ENCODE peak calls at places on chromosomes 4 and X, in ten cellular contexts. One of them, this sample, is unnamed.

GRCh38 chr4:108078024-108078733 is 88.5 kb downstream of the HADH start:
- DNase-seq in endodermal cell: no peak
- DNase-seq in IMR-90: no peak
- DNase-seq in cardiac muscle cell: no peak
- DNase-seq in H9: no peak
- DNase-seq in AG04450: no peak
- DNase-seq in HepG2: no peak
- DNase-seq in small intestine: no peak
- DNase-seq in kidney: no peak
- DNase-seq in lower lobe of right lung: no peak
- DNase-seq in this sample: no peak

GRCh38 chr4:8394125-8394524 is 46.4 kb downstream of the ACOX3 start:
- DNase-seq in endodermal cell: no peak
- DNase-seq in IMR-90: peak; percentile 31
- DNase-seq in cardiac muscle cell: no peak
- DNase-seq in H9: no peak
- DNase-seq in AG04450: no peak
- DNase-seq in HepG2: no peak
- DNase-seq in small intestine: no peak
- DNase-seq in kidney: peak; percentile 89
- DNase-seq in lower lobe of right lung: no peak
- DNase-seq in this sample: no peak

GRCh38 chr4:3267576-3268394 is 18.8 kb downstream of the MSANTD1 start:
- DNase-seq in endodermal cell: peak; percentile 65
- DNase-seq in IMR-90: no peak
- DNase-seq in cardiac muscle cell: no peak
- DNase-seq in H9: no peak
- DNase-seq in AG04450: no peak
- DNase-seq in HepG2: no peak
- DNase-seq in small intestine: no peak
- DNase-seq in kidney: peak; percentile 68
- DNase-seq in lower lobe of right lung: no peak
- DNase-seq in this sample: no peak

GRCh38 chr4:25367004-25367621 is 9.9 kb upstream of the ANAPC4 start:
- DNase-seq in endodermal cell: no peak
- DNase-seq in IMR-90: peak; percentile 59
- DNase-seq in cardiac muscle cell: peak; percentile 60
- DNase-seq in H9: no peak
- DNase-seq in AG04450: peak; percentile 16
- DNase-seq in HepG2: no peak
- DNase-seq in small intestine: peak; percentile 56
- DNase-seq in kidney: no peak
- DNase-seq in lower lobe of right lung: no peak
- DNase-seq in this sample: no peak

GRCh38 chr4:68906238-68907137 is 45.1 kb downstream of the UGT2A3 start:
- DNase-seq in endodermal cell: peak; percentile 74
- DNase-seq in IMR-90: no peak
- DNase-seq in cardiac muscle cell: no peak
- DNase-seq in H9: peak; percentile 65
- DNase-seq in AG04450: no peak
- DNase-seq in HepG2: no peak
- DNase-seq in small intestine: peak; percentile 58
- DNase-seq in kidney: no peak
- DNase-seq in lower lobe of right lung: no peak
- DNase-seq in this sample: no peak

GRCh38 chr4:43816107-43816506 is 632.5 kb downstream of the KCTD8 start:
- DNase-seq in endodermal cell: no peak
- DNase-seq in IMR-90: no peak
- DNase-seq in cardiac muscle cell: peak; percentile 63
- DNase-seq in H9: no peak
- DNase-seq in AG04450: no peak
- DNase-seq in HepG2: no peak
- DNase-seq in small intestine: no peak
- DNase-seq in kidney: no peak
- DNase-seq in lower lobe of right lung: no peak
- DNase-seq in this sample: no peak

GRCh38 chrX:50067435-50068292 is 133.1 kb downstream of the AKAP4 start:
- DNase-seq in endodermal cell: peak; percentile 76
- DNase-seq in IMR-90: peak; percentile 47
- DNase-seq in cardiac muscle cell: peak; percentile 72
- DNase-seq in H9: peak; percentile 70
- DNase-seq in AG04450: no peak
- DNase-seq in HepG2: peak; percentile 66
- DNase-seq in small intestine: peak; percentile 83
- DNase-seq in kidney: no peak
- DNase-seq in lower lobe of right lung: peak; percentile 28
- DNase-seq in this sample: no peak

GRCh38 chr4:86935833-86936721 is 1.3 kb downstream of the AFF1 start:
- DNase-seq in endodermal cell: peak; percentile 91
- DNase-seq in IMR-90: peak; percentile 57
- DNase-seq in cardiac muscle cell: peak; percentile 45
- DNase-seq in H9: peak; percentile 88
- DNase-seq in AG04450: no peak
- DNase-seq in HepG2: peak; percentile 62
- DNase-seq in small intestine: peak; percentile 90
- DNase-seq in kidney: peak; percentile 88
- DNase-seq in lower lobe of right lung: peak; percentile 61
- DNase-seq in this sample: no peak

GRCh38 chr4:119659576-119659975 is 31.0 kb upstream of the PDE5A start:
- DNase-seq in endodermal cell: no peak
- DNase-seq in IMR-90: peak; percentile 94
- DNase-seq in cardiac muscle cell: no peak
- DNase-seq in H9: no peak
- DNase-seq in AG04450: no peak
- DNase-seq in HepG2: peak; percentile 5
- DNase-seq in small intestine: no peak
- DNase-seq in kidney: no peak
- DNase-seq in lower lobe of right lung: no peak
- DNase-seq in this sample: no peak

GRCh38 chr4:177348348-177348747 is 38.7 kb downstream of the NEIL3 start:
- DNase-seq in endodermal cell: no peak
- DNase-seq in IMR-90: no peak
- DNase-seq in cardiac muscle cell: no peak
- DNase-seq in H9: no peak
- DNase-seq in AG04450: no peak
- DNase-seq in HepG2: no peak
- DNase-seq in small intestine: no peak
- DNase-seq in kidney: no peak
- DNase-seq in lower lobe of right lung: no peak
- DNase-seq in this sample: no peak

GRCh38 chr4:139528377-139529005 is 27.5 kb downstream of the SETD7 start:
- DNase-seq in endodermal cell: no peak
- DNase-seq in IMR-90: peak; percentile 96
- DNase-seq in cardiac muscle cell: no peak
- DNase-seq in H9: no peak
- DNase-seq in AG04450: peak; percentile 87
- DNase-seq in HepG2: no peak
- DNase-seq in small intestine: peak; percentile 31
- DNase-seq in kidney: no peak
- DNase-seq in lower lobe of right lung: no peak
- DNase-seq in this sample: no peak

GRCh38 chr4:180106122-180106521 is 2137.1 kb upstream of the TENM3 start:
- DNase-seq in endodermal cell: no peak
- DNase-seq in IMR-90: peak; percentile 23
- DNase-seq in cardiac muscle cell: no peak
- DNase-seq in H9: no peak
- DNase-seq in AG04450: no peak
- DNase-seq in HepG2: no peak
- DNase-seq in small intestine: no peak
- DNase-seq in kidney: no peak
- DNase-seq in lower lobe of right lung: no peak
- DNase-seq in this sample: peak; percentile 3

GRCh38 chrX:119880552-119881437 is 9.2 kb downstream of the NDUFA1 start:
- DNase-seq in endodermal cell: peak; percentile 65
- DNase-seq in IMR-90: peak; percentile 63
- DNase-seq in cardiac muscle cell: peak; percentile 17
- DNase-seq in H9: peak; percentile 46
- DNase-seq in AG04450: no peak
- DNase-seq in HepG2: peak; percentile 45
- DNase-seq in small intestine: peak; percentile 55
- DNase-seq in kidney: no peak
- DNase-seq in lower lobe of right lung: no peak
- DNase-seq in this sample: no peak

GRCh38 chrX:54786972-54787371 is 11.1 kb downstream of the ITIH6 start:
- DNase-seq in endodermal cell: peak; percentile 77
- DNase-seq in IMR-90: no peak
- DNase-seq in cardiac muscle cell: peak; percentile 5
- DNase-seq in H9: peak; percentile 46
- DNase-seq in AG04450: no peak
- DNase-seq in HepG2: no peak
- DNase-seq in small intestine: peak; percentile 35
- DNase-seq in kidney: no peak
- DNase-seq in lower lobe of right lung: no peak
- DNase-seq in this sample: no peak

GRCh38 chrX:120672389-120672788 is 42.5 kb upstream of the C1GALT1C1 start:
- DNase-seq in endodermal cell: no peak
- DNase-seq in IMR-90: peak; percentile 64
- DNase-seq in cardiac muscle cell: no peak
- DNase-seq in H9: no peak
- DNase-seq in AG04450: no peak
- DNase-seq in HepG2: peak; percentile 18
- DNase-seq in small intestine: no peak
- DNase-seq in kidney: peak; percentile 66
- DNase-seq in lower lobe of right lung: no peak
- DNase-seq in this sample: peak; percentile 49

GRCh38 chr4:183855651-183856190 is 49.4 kb upstream of the STOX2 start:
- DNase-seq in endodermal cell: no peak
- DNase-seq in IMR-90: no peak
- DNase-seq in cardiac muscle cell: peak; percentile 44
- DNase-seq in H9: no peak
- DNase-seq in AG04450: no peak
- DNase-seq in HepG2: no peak
- DNase-seq in small intestine: no peak
- DNase-seq in kidney: no peak
- DNase-seq in lower lobe of right lung: no peak
- DNase-seq in this sample: no peak

GRCh38 chr4:153296424-153296823 is 48.1 kb upstream of the MND1 start:
- DNase-seq in endodermal cell: no peak
- DNase-seq in IMR-90: peak; percentile 84
- DNase-seq in cardiac muscle cell: no peak
- DNase-seq in H9: no peak
- DNase-seq in AG04450: peak; percentile 76
- DNase-seq in HepG2: no peak
- DNase-seq in small intestine: no peak
- DNase-seq in kidney: no peak
- DNase-seq in lower lobe of right lung: no peak
- DNase-seq in this sample: peak; percentile 18
- H3K27ac ChIP-seq in endodermal cell: no peak overlapping the region
- H3K27ac ChIP-seq in IMR-90: peak overlapping the region; percentile 56
- H3K27ac ChIP-seq in cardiac muscle cell: no peak overlapping the region
- H3K27ac ChIP-seq in H9: no peak overlapping the region
- H3K27ac ChIP-seq in AG04450: peak overlapping the region; percentile 58
- H3K27ac ChIP-seq in HepG2: no peak overlapping the region
- H3K27ac ChIP-seq in small intestine: no peak overlapping the region
- H3K27ac ChIP-seq in kidney: no peak overlapping the region
- H3K27ac ChIP-seq in lower lobe of right lung: no peak overlapping the region
- H3K27ac ChIP-seq in this sample: peak overlapping the region; percentile 75

DNA sequence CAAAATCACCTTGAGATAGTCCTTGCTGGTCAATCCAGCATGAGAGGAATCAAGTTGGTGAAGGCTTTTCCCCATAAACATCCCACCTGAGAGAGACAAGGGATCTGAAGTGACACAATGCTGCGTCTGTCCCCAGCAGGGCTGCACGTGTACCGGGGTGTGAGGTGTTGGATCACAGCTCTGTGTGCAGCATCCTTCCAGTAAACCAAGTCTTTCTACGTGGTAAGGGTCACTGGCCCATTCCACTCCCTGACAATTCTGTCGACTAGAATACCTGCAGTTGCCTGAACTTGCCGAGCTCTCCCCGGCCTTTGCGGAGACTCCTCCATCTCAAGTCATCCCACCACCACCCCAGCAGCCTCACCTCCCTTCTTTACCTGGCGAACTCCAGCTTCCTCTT is 14.8 kb downstream of the HELT start:
- DNase-seq in endodermal cell: no peak
- DNase-seq in IMR-90: no peak
- DNase-seq in cardiac muscle cell: no peak
- DNase-seq in H9: no peak
- DNase-seq in AG04450: no peak
- DNase-seq in HepG2: no peak
- DNase-seq in small intestine: no peak
- DNase-seq in kidney: no peak
- DNase-seq in lower lobe of right lung: no peak
- DNase-seq in this sample: no peak
- H3K27ac ChIP-seq in endodermal cell: no peak overlapping the region
- H3K27ac ChIP-seq in IMR-90: no peak overlapping the region
- H3K27ac ChIP-seq in cardiac muscle cell: no peak overlapping the region
- H3K27ac ChIP-seq in H9: no peak overlapping the region
- H3K27ac ChIP-seq in AG04450: no peak overlapping the region
- H3K27ac ChIP-seq in HepG2: no peak overlapping the region
- H3K27ac ChIP-seq in small intestine: no peak overlapping the region
- H3K27ac ChIP-seq in kidney: no peak overlapping the region
- H3K27ac ChIP-seq in lower lobe of right lung: no peak overlapping the region
- H3K27ac ChIP-seq in this sample: no peak overlapping the region

DNA sequence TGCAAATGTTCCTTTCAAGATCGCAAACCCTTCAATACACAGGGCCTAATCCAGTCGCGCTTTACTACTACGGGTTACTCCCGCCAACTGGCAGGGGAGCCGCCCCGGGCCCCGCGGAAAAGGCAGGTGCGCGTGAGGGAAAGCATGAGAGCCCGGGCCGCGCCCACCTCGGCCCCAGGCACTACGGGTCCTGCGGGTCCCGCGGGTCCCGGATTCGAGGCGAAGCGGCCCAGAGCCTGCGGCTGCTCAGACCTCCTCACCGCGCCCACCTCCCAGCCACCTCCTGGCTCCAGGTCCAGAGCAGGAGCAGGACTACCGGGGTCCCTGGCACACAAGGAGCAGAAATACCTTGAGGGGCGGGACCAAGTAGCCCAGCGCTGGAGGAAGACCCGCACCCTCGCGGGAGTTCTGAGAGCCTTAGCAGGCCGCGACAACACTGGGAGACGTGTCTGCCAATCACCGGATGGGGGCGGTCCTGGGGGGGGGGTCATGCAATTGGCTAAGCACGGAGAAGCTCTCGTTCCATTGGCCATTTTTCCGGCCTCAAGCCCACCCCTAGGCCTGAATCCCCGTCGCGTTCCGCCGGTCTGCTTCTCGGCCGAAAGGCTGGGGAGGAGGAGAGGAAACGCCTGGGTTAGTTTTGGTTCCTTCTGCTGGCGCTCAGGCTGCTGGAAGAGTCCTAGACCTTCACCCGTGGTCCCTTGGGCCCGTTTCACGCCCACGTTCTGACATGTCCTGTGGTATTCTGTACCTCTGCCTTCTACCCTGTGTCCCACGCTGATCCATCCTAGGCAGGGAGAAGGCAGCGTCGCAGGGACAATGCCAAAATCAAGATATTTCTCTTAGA is 29.0 kb downstream of the ERVMER34-1 start:
- DNase-seq in endodermal cell: peak; percentile 99
- DNase-seq in IMR-90: peak; percentile 97
- DNase-seq in cardiac muscle cell: peak; percentile 97
- DNase-seq in H9: peak; percentile 99
- DNase-seq in AG04450: peak; percentile 92
- DNase-seq in HepG2: peak; percentile 81
- DNase-seq in small intestine: peak; percentile 98
- DNase-seq in kidney: peak; percentile 97
- DNase-seq in lower lobe of right lung: peak; percentile 94
- DNase-seq in this sample: peak; percentile 87
- H3K27ac ChIP-seq in endodermal cell: no peak overlapping the region
- H3K27ac ChIP-seq in IMR-90: peak overlapping the region; percentile 98
- H3K27ac ChIP-seq in cardiac muscle cell: peak overlapping the region; percentile 80
- H3K27ac ChIP-seq in H9: peak overlapping the region; percentile 27
- H3K27ac ChIP-seq in AG04450: peak overlapping the region; percentile 74
- H3K27ac ChIP-seq in HepG2: peak overlapping the region; percentile 63
- H3K27ac ChIP-seq in small intestine: peak overlapping the region; percentile 73
- H3K27ac ChIP-seq in kidney: peak overlapping the region; percentile 92
- H3K27ac ChIP-seq in lower lobe of right lung: peak overlapping the region; percentile 90
- H3K27ac ChIP-seq in this sample: peak overlapping the region; percentile 66

GRCh38 chrX:72069380-72070160 is 62.1 kb downstream of the RTL5 start:
- DNase-seq in endodermal cell: no peak
- DNase-seq in IMR-90: no peak
- DNase-seq in cardiac muscle cell: no peak
- DNase-seq in H9: no peak
- DNase-seq in AG04450: no peak
- DNase-seq in HepG2: no peak
- DNase-seq in small intestine: no peak
- DNase-seq in kidney: no peak
- DNase-seq in lower lobe of right lung: no peak
- DNase-seq in this sample: no peak
- H3K27ac ChIP-seq in endodermal cell: no peak overlapping the region
- H3K27ac ChIP-seq in IMR-90: no peak overlapping the region
- H3K27ac ChIP-seq in cardiac muscle cell: peak overlapping the region; percentile 68
- H3K27ac ChIP-seq in H9: no peak overlapping the region
- H3K27ac ChIP-seq in AG04450: no peak overlapping the region
- H3K27ac ChIP-seq in HepG2: no peak overlapping the region
- H3K27ac ChIP-seq in small intestine: no peak overlapping the region
- H3K27ac ChIP-seq in kidney: no peak overlapping the region
- H3K27ac ChIP-seq in lower lobe of right lung: no peak overlapping the region
- H3K27ac ChIP-seq in this sample: no peak overlapping the region

This sample was measured in epithelial cell of prostate.